ENCODE peak calls at places on chromosomes 11 and 22, in six cellular contexts. One of them, this sample, is unnamed.

GRCh38 chr22:24444729-24445466 is 17.5 kb downstream of the ADORA2A start:
- ATAC-seq in body of pancreas: no peak
- ATAC-seq in GM12878: no peak
- ATAC-seq in HepG2: peak
- ATAC-seq in right lobe of liver: no peak
- ATAC-seq in heart left ventricle: no peak
- ATAC-seq in this sample: no peak

GRCh38 chr11:8775341-8776133 is 92.9 kb downstream of the RPL27A start:
- ATAC-seq in body of pancreas: peak
- ATAC-seq in GM12878: no peak
- ATAC-seq in HepG2: no peak
- ATAC-seq in right lobe of liver: peak
- ATAC-seq in heart left ventricle: peak
- ATAC-seq in this sample: peak

GRCh38 chr11:104594228-104594958 is 303.9 kb downstream of the CASP12 start:
- ATAC-seq in body of pancreas: no peak
- ATAC-seq in GM12878: no peak
- ATAC-seq in HepG2: no peak
- ATAC-seq in right lobe of liver: no peak
- ATAC-seq in heart left ventricle: no peak
- ATAC-seq in this sample: no peak

GRCh38 chr22:28702891-28703290 is 23.3 kb upstream of the TTC28 start:
- ATAC-seq in body of pancreas: no peak
- ATAC-seq in GM12878: no peak
- ATAC-seq in HepG2: no peak
- ATAC-seq in right lobe of liver: no peak
- ATAC-seq in heart left ventricle: no peak
- ATAC-seq in this sample: no peak

GRCh38 chr11:11538277-11538960 is 83.4 kb downstream of the GALNT18 start:
- ATAC-seq in body of pancreas: peak
- ATAC-seq in GM12878: no peak
- ATAC-seq in HepG2: no peak
- ATAC-seq in right lobe of liver: peak
- ATAC-seq in heart left ventricle: peak
- ATAC-seq in this sample: peak

GRCh38 chr22:32644252-32645100 is 157.0 kb upstream of the TIMP3 start:
- ATAC-seq in body of pancreas: peak
- ATAC-seq in GM12878: no peak
- ATAC-seq in HepG2: peak
- ATAC-seq in right lobe of liver: peak
- ATAC-seq in heart left ventricle: peak
- ATAC-seq in this sample: peak

GRCh38 chr22:35533365-35534029 is 7.1 kb upstream of the RASD2 start:
- ATAC-seq in body of pancreas: no peak
- ATAC-seq in GM12878: no peak
- ATAC-seq in HepG2: no peak
- ATAC-seq in right lobe of liver: no peak
- ATAC-seq in heart left ventricle: no peak
- ATAC-seq in this sample: no peak

GRCh38 chr11:46381836-46382643 is 571 bp downstream of the MDK start:
- ATAC-seq in body of pancreas: peak
- ATAC-seq in GM12878: peak
- ATAC-seq in HepG2: peak
- ATAC-seq in right lobe of liver: no peak
- ATAC-seq in heart left ventricle: no peak
- ATAC-seq in this sample: no peak

GRCh38 chr22:26642465-26643367 is 14.7 kb upstream of the MIAT start:
- ATAC-seq in body of pancreas: no peak
- ATAC-seq in GM12878: peak
- ATAC-seq in HepG2: no peak
- ATAC-seq in right lobe of liver: peak
- ATAC-seq in heart left ventricle: peak
- ATAC-seq in this sample: no peak

GRCh38 chr11:88420165-88420781 is 82.7 kb upstream of the CTSC start:
- ATAC-seq in body of pancreas: peak
- ATAC-seq in GM12878: no peak
- ATAC-seq in HepG2: no peak
- ATAC-seq in right lobe of liver: peak
- ATAC-seq in heart left ventricle: peak
- ATAC-seq in this sample: peak

GRCh38 chr11:88421530-88421929 is 84.0 kb upstream of the CTSC start:
- ATAC-seq in body of pancreas: no peak
- ATAC-seq in GM12878: peak
- ATAC-seq in HepG2: no peak
- ATAC-seq in right lobe of liver: peak
- ATAC-seq in heart left ventricle: peak
- ATAC-seq in this sample: no peak

GRCh38 chr11:88428959-88429358 is 91.4 kb upstream of the CTSC start:
- ATAC-seq in body of pancreas: no peak
- ATAC-seq in GM12878: no peak
- ATAC-seq in HepG2: no peak
- ATAC-seq in right lobe of liver: no peak
- ATAC-seq in heart left ventricle: no peak
- ATAC-seq in this sample: no peak

GRCh38 chr11:88424881-88425280 is 87.3 kb upstream of the CTSC start:
- ATAC-seq in body of pancreas: no peak
- ATAC-seq in GM12878: no peak
- ATAC-seq in HepG2: no peak
- ATAC-seq in right lobe of liver: no peak
- ATAC-seq in heart left ventricle: no peak
- ATAC-seq in this sample: no peak
- TF ChIP-seq POLR2A in body of pancreas: no peak
- TF ChIP-seq POLR2A in GM12878: no peak
- TF ChIP-seq POLR2A in HepG2: no peak
- TF ChIP-seq POLR2A in right lobe of liver: no peak
- TF ChIP-seq POLR2A in heart left ventricle: no peak
- TF ChIP-seq POLR2A in this sample: no peak

GRCh38 chr11:121727942-121728341 is 275.2 kb upstream of the SORL1-AS1 start:
- ATAC-seq in body of pancreas: no peak
- ATAC-seq in GM12878: no peak
- ATAC-seq in HepG2: no peak
- ATAC-seq in right lobe of liver: no peak
- ATAC-seq in heart left ventricle: no peak
- ATAC-seq in this sample: no peak
- H3K4me3 ChIP-seq in body of pancreas: no peak
- H3K4me3 ChIP-seq in GM12878: no peak
- H3K4me3 ChIP-seq in HepG2: no peak
- H3K4me3 ChIP-seq in right lobe of liver: no peak
- H3K4me3 ChIP-seq in heart left ventricle: no peak
- H3K4me3 ChIP-seq in this sample: no peak

GRCh38 chr11:43686207-43686606 is 5.7 kb downstream of the HSD17B12 start:
- ATAC-seq in body of pancreas: no peak
- ATAC-seq in GM12878: no peak
- ATAC-seq in HepG2: no peak
- ATAC-seq in right lobe of liver: no peak
- ATAC-seq in heart left ventricle: no peak
- ATAC-seq in this sample: no peak

GRCh38 chr11:43685483-43685882 is 4.9 kb downstream of the HSD17B12 start:
- ATAC-seq in body of pancreas: no peak
- ATAC-seq in GM12878: peak
- ATAC-seq in HepG2: no peak
- ATAC-seq in right lobe of liver: no peak
- ATAC-seq in heart left ventricle: no peak
- ATAC-seq in this sample: no peak

GRCh38 chr11:43676933-43677332 is 3.6 kb upstream of the HSD17B12 start:
- ATAC-seq in body of pancreas: no peak
- ATAC-seq in GM12878: no peak
- ATAC-seq in HepG2: no peak
- ATAC-seq in right lobe of liver: no peak
- ATAC-seq in heart left ventricle: no peak
- ATAC-seq in this sample: no peak

GRCh38 chr11:43681543-43681942 is 1.0 kb downstream of the HSD17B12 start:
- ATAC-seq in body of pancreas: no peak
- ATAC-seq in GM12878: no peak
- ATAC-seq in HepG2: no peak
- ATAC-seq in right lobe of liver: no peak
- ATAC-seq in heart left ventricle: no peak
- ATAC-seq in this sample: no peak

GRCh38 chr11:43680521-43681505 is at the start of gene HSD17B12:
- ATAC-seq in body of pancreas: peak
- ATAC-seq in GM12878: peak
- ATAC-seq in HepG2: peak
- ATAC-seq in right lobe of liver: peak
- ATAC-seq in heart left ventricle: peak
- ATAC-seq in this sample: peak
- TF ChIP-seq CTCF in body of pancreas: no peak
- TF ChIP-seq CTCF in GM12878: no peak
- TF ChIP-seq CTCF in HepG2: peak
- TF ChIP-seq CTCF in right lobe of liver: peak
- TF ChIP-seq CTCF in heart left ventricle: no peak
- TF ChIP-seq CTCF in this sample: no peak

GRCh38 chr22:45551310-45552016 is 48.8 kb downstream of the FBLN1 start:
- ATAC-seq in body of pancreas: peak
- ATAC-seq in GM12878: no peak
- ATAC-seq in HepG2: no peak
- ATAC-seq in right lobe of liver: peak
- ATAC-seq in heart left ventricle: peak
- ATAC-seq in this sample: no peak

GRCh38 chr22:45550416-45550815 is 47.7 kb downstream of the FBLN1 start:
- ATAC-seq in body of pancreas: no peak
- ATAC-seq in GM12878: no peak
- ATAC-seq in HepG2: no peak
- ATAC-seq in right lobe of liver: no peak
- ATAC-seq in heart left ventricle: no peak
- ATAC-seq in this sample: no peak

GRCh38 chr22:45552017-45552411 is 49.3 kb downstream of the FBLN1 start:
- ATAC-seq in body of pancreas: no peak
- ATAC-seq in GM12878: no peak
- ATAC-seq in HepG2: no peak
- ATAC-seq in right lobe of liver: no peak
- ATAC-seq in heart left ventricle: no peak
- ATAC-seq in this sample: no peak

GRCh38 chr22:45549739-45550138 is 47.1 kb downstream of the FBLN1 start:
- ATAC-seq in body of pancreas: no peak
- ATAC-seq in GM12878: no peak
- ATAC-seq in HepG2: no peak
- ATAC-seq in right lobe of liver: no peak
- ATAC-seq in heart left ventricle: no peak
- ATAC-seq in this sample: no peak

GRCh38 chr22:45550891-45551290 is 48.2 kb downstream of the FBLN1 start:
- ATAC-seq in body of pancreas: no peak
- ATAC-seq in GM12878: no peak
- ATAC-seq in HepG2: no peak
- ATAC-seq in right lobe of liver: no peak
- ATAC-seq in heart left ventricle: no peak
- ATAC-seq in this sample: no peak
- TF ChIP-seq POLR2A in body of pancreas: no peak
- TF ChIP-seq POLR2A in GM12878: no peak
- TF ChIP-seq POLR2A in HepG2: no peak
- TF ChIP-seq POLR2A in right lobe of liver: no peak
- TF ChIP-seq POLR2A in heart left ventricle: no peak
- TF ChIP-seq POLR2A in this sample: no peak

This sample was measured in gastroesophageal sphincter.